ENCODE peak calls at places on chromosomes 6 and 20, in four cellular contexts. R, E, F and G are unnamed samples.

GRCh38 chr6:45415778-45416518 is 38.2 kb upstream of the SUPT3H start:
- DNase-seq in R (no peak), E (no peak), F (no peak), G (no peak)

GRCh38 chr20:57957397-57958049 is 247.7 kb upstream of the PMEPA1 start:
- DNase-seq in R (no peak), E (no peak), F (no peak), G (no peak)

GRCh38 chr6:152750694-152751093 is at the start of gene VIP:
- DNase-seq in R (peak; percentile 35), E (no peak), F (peak; percentile 54), G (no peak)

GRCh38 chr6:109713097-109713496 is 22.0 kb downstream of the FIG4 start:
- DNase-seq in R (no peak), E (no peak), F (no peak), G (no peak)

GRCh38 chr6:112360498-112360897 is 13.4 kb downstream of the RFPL4B start:
- DNase-seq in R (no peak), E (no peak), F (no peak), G (no peak)

GRCh38 chr6:6781172-6781876 is 192.8 kb downstream of the LY86 start:
- DNase-seq in R (no peak), E (no peak), F (no peak), G (no peak)

GRCh38 chr6:130724089-130724488 is 103.1 kb upstream of the SMLR1 start:
- DNase-seq in R (no peak), E (no peak), F (no peak), G (no peak)

GRCh38 chr6:45021652-45022051 is 306.5 kb upstream of the RUNX2 start:
- DNase-seq in R (no peak), E (no peak), F (no peak), G (no peak)

GRCh38 chr20:17958326-17959256 is 10.0 kb downstream of the SNX5 start:
- DNase-seq in R (peak; percentile 88), E (no peak), F (no peak), G (no peak)

GRCh38 chr6:83985308-83985713 is 48.3 kb upstream of the MRAP2 start:
- DNase-seq in R (no peak), E (no peak), F (no peak), G (no peak)
- TF ChIP-seq USF2 in R (no peak), E (no peak), F (no peak), G (no peak)

DNA sequence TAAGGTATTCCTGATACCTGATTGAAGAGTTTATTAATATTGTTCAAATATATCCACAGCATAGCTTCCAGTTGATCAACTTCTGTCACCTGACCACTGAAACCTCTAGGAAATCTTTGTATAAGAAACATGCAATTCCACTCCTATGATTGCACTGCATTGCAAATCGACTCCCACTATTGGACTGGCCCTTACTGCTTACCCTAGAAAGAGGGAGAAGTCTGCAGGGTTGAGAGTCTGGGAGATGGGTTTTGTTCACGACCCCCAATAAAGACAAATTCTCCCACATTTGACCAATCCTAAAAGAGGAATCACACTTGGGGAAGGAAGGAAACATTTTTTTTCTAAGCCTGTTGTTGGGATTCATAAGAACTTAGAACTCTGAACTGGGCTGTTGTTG is 43.7 kb downstream of the TNFRSF21 start:
- DNase-seq in R (no peak), E (no peak), F (no peak), G (no peak)
- TF ChIP-seq TCF12 in R (no peak), E (no peak), F (no peak), G (no peak)

DNA sequence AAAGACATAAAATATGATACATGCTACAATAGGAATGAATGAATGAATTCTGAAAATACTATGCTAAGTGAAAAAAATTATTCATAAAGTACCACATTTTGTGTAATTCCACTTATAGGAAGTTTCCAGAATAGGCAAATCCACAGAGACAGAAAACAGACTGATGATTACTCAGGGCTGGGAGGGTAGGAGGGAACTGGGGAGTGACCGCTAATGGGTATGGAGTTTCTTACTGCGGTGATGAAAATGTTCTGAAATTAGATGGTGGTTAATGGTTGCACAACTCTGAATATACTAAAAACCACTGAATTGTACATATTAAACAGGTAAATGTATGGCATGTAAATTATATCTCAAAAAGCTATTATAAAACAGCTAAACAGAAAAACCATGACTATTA is 22.6 kb downstream of the FERMT1 start:
- DNase-seq in R (no peak), E (no peak), F (no peak), G (no peak)
- TF ChIP-seq USF2 in R (no peak), E (no peak), F (no peak), G (no peak)

GRCh38 chr6:144896876-144897275 is 611.7 kb downstream of the UTRN start:
- DNase-seq in R (no peak), E (no peak), F (no peak), G (no peak)
- TF ChIP-seq TCF12 in R (no peak), E (no peak), F (no peak), G (no peak)

GRCh38 chr6:136793348-136793747 is 1.1 kb upstream of the MAP3K5 start:
- DNase-seq in R (no peak), E (no peak), F (no peak), G (no peak)
- TF ChIP-seq USF2 in R (no peak), E (no peak), F (no peak), G (no peak)

DNA sequence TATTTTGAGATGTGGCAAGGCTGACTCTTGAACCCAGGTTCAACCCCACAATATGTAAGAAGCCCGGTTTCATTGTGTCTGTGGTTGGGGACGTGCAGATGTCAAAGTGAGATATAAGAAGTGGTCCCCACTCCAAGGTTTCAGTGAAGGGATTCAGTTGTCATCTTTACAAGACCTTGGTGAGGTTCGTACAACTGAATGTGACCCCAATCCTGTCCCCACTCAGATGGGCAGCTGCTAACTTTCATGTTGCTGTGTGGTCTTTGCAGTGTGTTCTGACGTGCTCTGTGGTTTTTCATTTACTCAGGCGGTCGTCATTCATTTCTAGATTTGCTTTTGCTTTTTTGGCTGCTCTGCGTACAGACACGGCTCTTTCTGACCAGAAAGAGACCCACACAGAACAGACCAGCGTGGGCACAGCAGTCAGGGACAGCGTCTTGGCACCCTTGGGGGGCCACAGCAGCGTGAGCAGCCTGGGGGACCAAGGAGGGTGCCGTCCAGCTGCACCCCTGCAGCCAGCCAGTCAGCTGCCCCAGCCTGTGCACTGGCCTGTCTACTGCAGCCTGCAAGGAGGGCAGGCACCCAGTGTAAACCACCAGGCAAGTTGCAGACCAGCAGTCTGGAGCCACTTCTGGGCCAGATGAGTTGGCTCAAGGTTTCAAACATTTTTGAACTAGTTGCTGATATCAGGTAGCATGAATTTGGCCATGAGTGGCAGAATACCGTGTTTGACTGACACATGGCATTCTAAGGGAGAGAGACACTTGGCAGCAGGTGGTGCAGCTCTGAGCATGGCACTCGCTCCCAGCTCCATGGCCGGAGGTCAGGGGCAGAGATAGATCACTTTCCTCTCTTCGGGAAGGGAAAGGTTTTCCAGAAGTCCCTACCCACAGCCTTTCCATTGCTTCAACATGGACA is 49.4 kb upstream of the IRF4 start:
- DNase-seq in R (no peak), E (peak; percentile 92), F (no peak), G (no peak)
- TF ChIP-seq TCF12 in R (no peak), E (peak; percentile 99), F (no peak), G (no peak)

DNA sequence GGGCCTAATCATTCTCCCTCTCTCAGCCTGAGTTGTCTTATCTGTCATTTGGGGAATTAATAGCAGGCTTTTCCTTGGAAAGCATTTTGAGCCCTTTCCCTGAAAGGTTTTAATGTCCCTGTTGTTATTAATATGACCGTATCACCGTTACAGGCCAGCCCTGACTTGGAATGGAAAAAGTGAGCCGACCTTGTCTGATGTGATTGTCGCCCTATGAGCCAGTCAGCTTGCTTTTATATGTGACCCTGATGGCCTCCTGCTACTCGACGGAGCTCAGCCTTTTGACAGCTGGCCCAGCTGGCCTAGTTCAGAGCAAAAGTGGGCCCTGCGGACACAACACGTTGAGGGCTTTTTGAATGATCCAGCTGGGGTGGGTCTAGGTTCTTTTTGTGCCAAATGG is 122.2 kb upstream of the HDGFL1 start:
- DNase-seq in R (no peak), E (no peak), F (no peak), G (no peak)
- TF ChIP-seq USF2 in R (no peak), E (no peak), F (no peak), G (no peak)